ENCODE peak calls at places on chromosome 7, in seven cellular contexts. W is neural progenitor cell, J is lower lobe of right lung, Z is astrocyte of the spinal cord, G is spleen, Y is right atrium auricular region, O is left ventricle myocardium inferior. I is an unnamed sample.

GRCh38 chr7:131532570-131533091 is 23.8 kb downstream of the PODXL start:
- DNase-seq in W (no peak), J (no peak), Z (no peak), G (peak), Y (no peak), O (no peak), I (peak)

GRCh38 chr7:44768663-44769361 is 20.2 kb downstream of the ZMIZ2 start:
- DNase-seq in W (no peak), J (no peak), Z (no peak), G (no peak), Y (no peak), O (no peak), I (peak)

GRCh38 chr7:5210751-5211338 is 20.8 kb downstream of the WIPI2 start:
- DNase-seq in W (no peak), J (no peak), Z (no peak), G (peak), Y (no peak), O (no peak), I (no peak)

GRCh38 chr7:71457881-71458590 is 326.1 kb downstream of the GALNT17 start:
- DNase-seq in W (peak), J (no peak), Z (no peak), G (no peak), Y (no peak), O (no peak), I (no peak)

GRCh38 chr7:37234334-37234733 is 214.3 kb downstream of the ELMO1 start:
- DNase-seq in W (peak), J (no peak), Z (no peak), G (no peak), Y (no peak), O (no peak), I (no peak)

GRCh38 chr7:33109758-33110238 is 594 bp upstream of the RP9 start:
- DNase-seq in W (no peak), J (no peak), Z (no peak), G (no peak), Y (no peak), O (no peak), I (no peak)

GRCh38 chr7:28981282-28981555 is 23.1 kb upstream of the TRIL start:
- DNase-seq in W (no peak), J (no peak), Z (no peak), G (no peak), Y (no peak), O (no peak), I (no peak)

GRCh38 chr7:150451097-150451793 is 815 bp downstream of the GIMAP8 start:
- DNase-seq in W (no peak), J (peak), Z (no peak), G (peak), Y (no peak), O (peak), I (peak)

GRCh38 chr7:157347217-157347904 is 10.6 kb downstream of the DNAJB6 start:
- DNase-seq in W (no peak), J (no peak), Z (peak), G (no peak), Y (peak), O (peak), I (no peak)

GRCh38 chr7:22980422-22980821 is 33.5 kb downstream of the HYCC1 start:
- DNase-seq in W (no peak), J (no peak), Z (peak), G (no peak), Y (no peak), O (no peak), I (no peak)

GRCh38 chr7:28674359-28674782 is 262.1 kb downstream of the CREB5 start:
- DNase-seq in W (no peak), J (no peak), Z (no peak), G (no peak), Y (no peak), O (no peak), I (no peak)

GRCh38 chr7:101558742-101559325 is 70.3 kb downstream of the MYL10 start:
- DNase-seq in W (no peak), J (no peak), Z (no peak), G (no peak), Y (no peak), O (no peak), I (no peak)

GRCh38 chr7:87875151-87876039 is 765 bp downstream of the SLC25A40 start:
- DNase-seq in W (peak), J (no peak), Z (peak), G (peak), Y (no peak), O (peak), I (peak)

GRCh38 chr7:4931932-4932331 is 27.1 kb downstream of the MMD2 start:
- DNase-seq in W (peak), J (no peak), Z (no peak), G (no peak), Y (no peak), O (no peak), I (peak)

GRCh38 chr7:121697731-121698396 is 175.1 kb upstream of the PTPRZ1 start:
- DNase-seq in W (no peak), J (no peak), Z (no peak), G (no peak), Y (no peak), O (no peak), I (no peak)

GRCh38 chr7:18352339-18353255 is 143.0 kb upstream of the HDAC9 start:
- DNase-seq in W (peak), J (no peak), Z (peak), G (no peak), Y (no peak), O (no peak), I (no peak)

GRCh38 chr7:96342036-96342435 is 20.1 kb upstream of the SLC25A13 start:
- DNase-seq in W (no peak), J (no peak), Z (no peak), G (no peak), Y (no peak), O (no peak), I (no peak)

GRCh38 chr7:142785841-142786250 is 15.1 kb downstream of the PRSS2 start:
- DNase-seq in W (no peak), J (no peak), Z (no peak), G (peak), Y (no peak), O (no peak), I (peak)

GRCh38 chr7:41045556-41046123 is 657.2 kb downstream of the INHBA start:
- DNase-seq in W (peak), J (peak), Z (no peak), G (no peak), Y (no peak), O (no peak), I (peak)

GRCh38 chr7:158362912-158363905 is 224.4 kb downstream of the PTPRN2 start:
- DNase-seq in W (peak), J (no peak), Z (no peak), G (peak), Y (no peak), O (no peak), I (no peak)

GRCh38 chr7:29565634-29565981 is 2.0 kb downstream of the PRR15 start:
- DNase-seq in W (no peak), J (no peak), Z (no peak), G (peak), Y (no peak), O (no peak), I (peak)

GRCh38 chr7:102208826-102209225 is 77.8 kb upstream of the SH2B2 start:
- DNase-seq in W (peak), J (no peak), Z (no peak), G (no peak), Y (no peak), O (no peak), I (no peak)

GRCh38 chr7:29955799-29956476 is 33.7 kb downstream of the SCRN1 start:
- DNase-seq in W (no peak), J (peak), Z (no peak), G (peak), Y (peak), O (no peak), I (no peak)

GRCh38 chr7:127885843-127886242 is 145.4 kb downstream of the LRRC4 start:
- DNase-seq in W (no peak), J (no peak), Z (peak), G (no peak), Y (peak), O (no peak), I (no peak)

GRCh38 chr7:6093375-6093774 is 62.2 kb downstream of the ANKRD61 start:
- DNase-seq in W (no peak), J (no peak), Z (no peak), G (peak), Y (no peak), O (no peak), I (no peak)

GRCh38 chr7:128135275-128136214 is 104.3 kb upstream of the LRRC4 start:
- DNase-seq in W (peak), J (peak), Z (peak), G (peak), Y (peak), O (peak), I (peak)

GRCh38 chr7:106982415-106982814 is 62.1 kb upstream of the PRKAR2B start:
- DNase-seq in W (no peak), J (no peak), Z (no peak), G (no peak), Y (no peak), O (no peak), I (no peak)

GRCh38 chr7:151129882-151130591 is 37.5 kb downstream of the GBX1 start:
- DNase-seq in W (no peak), J (no peak), Z (no peak), G (no peak), Y (no peak), O (peak), I (no peak)

GRCh38 chr7:108340856-108341411 is 115.3 kb downstream of the NRCAM start:
- DNase-seq in W (no peak), J (no peak), Z (no peak), G (no peak), Y (no peak), O (no peak), I (peak)

GRCh38 chr7:157046681-157047080 is 36.2 kb upstream of the MNX1 start:
- DNase-seq in W (no peak), J (no peak), Z (peak), G (no peak), Y (no peak), O (no peak), I (no peak)

GRCh38 chr7:101553771-101554445 is 75.2 kb downstream of the MYL10 start:
- DNase-seq in W (no peak), J (no peak), Z (no peak), G (no peak), Y (no peak), O (no peak), I (no peak)

GRCh38 chr7:16967174-16967868 is 85.5 kb upstream of the AGR3 start:
- DNase-seq in W (no peak), J (no peak), Z (peak), G (no peak), Y (no peak), O (no peak), I (no peak)

GRCh38 chr7:74490546-74490945 is 36.8 kb downstream of the GTF2IRD1 start:
- DNase-seq in W (no peak), J (no peak), Z (no peak), G (no peak), Y (no peak), O (no peak), I (no peak)

GRCh38 chr7:116211006-116211912 is 920 bp downstream of the TES start:
- DNase-seq in W (peak), J (peak), Z (peak), G (peak), Y (peak), O (peak), I (peak)

GRCh38 chr7:33334349-33334748 is 205.0 kb downstream of the BBS9 start:
- DNase-seq in W (peak), J (no peak), Z (peak), G (no peak), Y (no peak), O (no peak), I (no peak)

GRCh38 chr7:102933763-102934162 is 21.0 kb downstream of the LRRC17 start:
- DNase-seq in W (peak), J (no peak), Z (peak), G (no peak), Y (peak), O (peak), I (peak)

GRCh38 chr7:90677742-90678439 is 81.8 kb downstream of the CDK14 start:
- DNase-seq in W (peak), J (no peak), Z (no peak), G (no peak), Y (no peak), O (no peak), I (no peak)

GRCh38 chr7:139651308-139651707 is 126.5 kb downstream of the HIPK2 start:
- DNase-seq in W (no peak), J (no peak), Z (no peak), G (no peak), Y (no peak), O (no peak), I (no peak)

GRCh38 chr7:129783097-129783919 is 169.5 kb downstream of the UBE2H start:
- DNase-seq in W (peak), J (no peak), Z (no peak), G (peak), Y (no peak), O (no peak), I (no peak)

GRCh38 chr7:129782257-129783096 is 170.3 kb downstream of the UBE2H start:
- DNase-seq in W (peak), J (no peak), Z (no peak), G (peak), Y (no peak), O (no peak), I (no peak)

GRCh38 chr7:129781128-129781855 is 169.8 kb downstream of the NRF1 start:
- DNase-seq in W (no peak), J (no peak), Z (no peak), G (no peak), Y (no peak), O (no peak), I (peak)

GRCh38 chr7:129780257-129781127 is 169.0 kb downstream of the NRF1 start:
- DNase-seq in W (peak), J (peak), Z (no peak), G (peak), Y (no peak), O (no peak), I (peak)

GRCh38 chr7:129781856-129782256 is 170.3 kb downstream of the NRF1 start:
- DNase-seq in W (peak), J (no peak), Z (no peak), G (peak), Y (no peak), O (no peak), I (no peak)
- H3K4me3 ChIP-seq in W (peak), J (peak), Z (no peak), G (no peak), Y (peak), O (peak), I (no peak)

DNA sequence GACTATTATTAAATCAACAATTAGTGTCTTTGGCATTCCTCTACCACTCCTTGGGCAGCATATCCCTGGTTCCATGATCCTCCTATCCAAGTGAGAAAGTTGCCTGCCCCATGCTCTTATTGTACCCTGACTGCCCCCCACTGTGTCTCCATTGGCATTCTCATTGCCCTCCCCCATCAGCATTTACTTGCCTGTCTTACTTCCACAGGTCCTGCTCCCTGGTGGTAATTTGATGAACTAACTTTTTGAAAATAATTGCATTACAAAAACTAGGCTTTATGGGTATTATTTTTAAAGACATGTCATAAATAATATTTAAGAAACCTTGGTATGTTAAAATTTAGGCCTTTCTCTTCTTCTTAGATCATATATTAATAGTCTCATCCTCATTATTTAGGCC is 346.4 kb downstream of the PCLO start:
- DNase-seq in W (no peak), J (no peak), Z (no peak), G (no peak), Y (no peak), O (no peak), I (no peak)
- TF ChIP-seq CTCF in W (peak), J (no peak), Z (no peak), G (no peak), Y (no peak), O (no peak), I (no peak)

GRCh38 chr7:47671358-47671757 is 89.4 kb upstream of the TNS3 start:
- DNase-seq in W (no peak), J (no peak), Z (no peak), G (no peak), Y (no peak), O (no peak), I (no peak)
- H3K4me3 ChIP-seq in W (no peak), J (no peak), Z (no peak), G (no peak), Y (no peak), O (no peak), I (no peak)

GRCh38 chr7:21125297-21125696 is 302.6 kb upstream of the SP4 start:
- DNase-seq in W (no peak), J (no peak), Z (no peak), G (no peak), Y (no peak), O (no peak), I (no peak)
- TF ChIP-seq CTCF in W (no peak), J (no peak), Z (no peak), G (no peak), Y (no peak), O (no peak), I (no peak)

DNA sequence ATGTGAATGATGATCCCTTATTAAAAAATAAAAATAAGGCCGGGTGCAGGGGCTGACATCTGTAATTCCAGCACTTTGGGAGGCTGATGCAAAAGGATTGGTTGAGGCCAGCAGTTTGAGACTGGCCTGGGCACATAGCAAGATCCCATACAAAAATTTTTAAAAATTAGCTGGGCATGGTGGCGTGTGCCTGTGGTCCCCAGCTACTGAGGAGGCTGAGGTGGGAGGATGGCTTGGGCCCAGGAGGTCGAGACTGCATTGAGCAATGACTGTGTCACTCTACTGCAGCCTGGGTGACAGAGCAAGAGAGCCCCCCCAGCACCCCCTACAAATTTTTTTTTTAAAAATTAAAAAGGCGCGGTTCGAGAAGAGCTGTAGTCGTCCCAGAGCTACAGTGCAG is 1.2 kb upstream of the BRI3 start:
- DNase-seq in W (no peak), J (no peak), Z (no peak), G (no peak), Y (no peak), O (no peak), I (no peak)
- H3K4me3 ChIP-seq in W (peak), J (peak), Z (peak), G (no peak), Y (peak), O (peak), I (no peak)